ENCODE peak calls at places on chromosome 15, in six cellular contexts. One of them, this sample, is unnamed.

GRCh38 chr15:87219650-87220615 is 1036.6 kb downstream of the NTRK3 start:
- DNase-seq in K562: no peak
- DNase-seq in SK-N-SH: no peak
- DNase-seq in GM12878: no peak
- DNase-seq in HepG2: no peak
- DNase-seq in H1: no peak
- DNase-seq in this sample: no peak

GRCh38 chr15:73284073-73284472 is 84.7 kb downstream of the HCN4 start:
- DNase-seq in GM12878: no peak
- DNase-seq in SK-N-SH: peak
- DNase-seq in H1: no peak
- DNase-seq in HepG2: no peak
- DNase-seq in K562: no peak
- DNase-seq in this sample: no peak

GRCh38 chr15:74789171-74789627 is 7.3 kb downstream of the CSK start:
- DNase-seq in H1: no peak
- DNase-seq in HepG2: no peak
- DNase-seq in GM12878: no peak
- DNase-seq in SK-N-SH: no peak
- DNase-seq in K562: no peak
- DNase-seq in this sample: no peak

GRCh38 chr15:39744334-39745103 is 38.1 kb downstream of the FSIP1 start:
- DNase-seq in HepG2: no peak
- DNase-seq in K562: no peak
- DNase-seq in GM12878: no peak
- DNase-seq in SK-N-SH: no peak
- DNase-seq in H1: no peak
- DNase-seq in this sample: no peak

GRCh38 chr15:23690450-23690852 is 3.3 kb upstream of the NDN start:
- DNase-seq in H1: no peak
- DNase-seq in HepG2: peak
- DNase-seq in SK-N-SH: peak
- DNase-seq in K562: no peak
- DNase-seq in GM12878: no peak
- DNase-seq in this sample: no peak

GRCh38 chr15:39666671-39667070 is 85.8 kb downstream of the THBS1 start:
- DNase-seq in HepG2: no peak
- DNase-seq in SK-N-SH: no peak
- DNase-seq in K562: no peak
- DNase-seq in H1: no peak
- DNase-seq in GM12878: no peak
- DNase-seq in this sample: no peak

GRCh38 chr15:69462030-69462492 is 9.4 kb downstream of the RPLP1 start:
- DNase-seq in H1: no peak
- DNase-seq in K562: no peak
- DNase-seq in HepG2: no peak
- DNase-seq in GM12878: no peak
- DNase-seq in SK-N-SH: peak
- DNase-seq in this sample: no peak

GRCh38 chr15:60328852-60329443 is 68.8 kb downstream of the ANXA2 start:
- DNase-seq in H1: no peak
- DNase-seq in GM12878: no peak
- DNase-seq in K562: peak
- DNase-seq in SK-N-SH: peak
- DNase-seq in HepG2: no peak
- DNase-seq in this sample: no peak

GRCh38 chr15:27679621-27680521 is 419.2 kb downstream of the OCA2 start:
- DNase-seq in SK-N-SH: peak
- DNase-seq in GM12878: no peak
- DNase-seq in HepG2: no peak
- DNase-seq in K562: no peak
- DNase-seq in H1: no peak
- DNase-seq in this sample: no peak

GRCh38 chr15:39736646-39737550 is 45.7 kb downstream of the FSIP1 start:
- DNase-seq in HepG2: no peak
- DNase-seq in GM12878: no peak
- DNase-seq in SK-N-SH: no peak
- DNase-seq in H1: no peak
- DNase-seq in K562: no peak
- DNase-seq in this sample: no peak

DNA sequence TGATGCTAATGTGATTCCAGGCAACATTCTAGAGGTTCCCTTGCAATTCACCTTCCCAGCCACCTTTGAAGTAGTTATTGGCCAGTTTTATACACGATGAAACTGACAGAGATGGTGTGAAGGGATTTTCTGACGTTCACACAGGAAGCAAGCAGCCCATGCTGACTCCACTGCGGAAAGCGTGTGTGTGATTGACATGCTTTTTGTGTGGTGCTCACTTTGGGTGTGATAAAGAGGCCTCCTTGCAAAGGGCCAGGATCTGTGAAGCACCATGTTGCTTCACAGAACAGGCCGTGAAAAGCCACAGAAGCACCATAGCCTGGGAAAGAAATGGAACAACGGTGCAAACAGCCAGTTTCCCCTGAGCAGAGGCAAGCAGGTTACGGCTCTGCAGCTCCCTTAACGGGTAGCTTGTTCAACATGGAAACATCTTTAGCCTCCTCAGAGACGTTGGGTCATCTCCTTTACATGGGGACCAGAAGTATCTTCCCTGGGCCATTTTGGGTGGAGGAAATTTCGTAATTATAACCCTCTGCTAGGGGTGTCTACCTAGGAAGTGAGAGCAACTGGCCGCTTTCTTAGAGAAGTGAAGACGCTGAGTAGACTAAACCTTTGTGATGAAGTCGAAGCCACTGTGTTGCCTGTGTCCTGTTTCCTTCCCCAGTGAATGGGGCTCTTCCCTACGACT is 108.5 kb downstream of the APBA2 start:
- DNase-seq in K562: no peak
- DNase-seq in HepG2: no peak
- DNase-seq in GM12878: no peak
- DNase-seq in SK-N-SH: no peak
- DNase-seq in H1: no peak
- DNase-seq in this sample: no peak
- H3K4me3 ChIP-seq in K562: no peak
- H3K4me3 ChIP-seq in HepG2: no peak
- H3K4me3 ChIP-seq in GM12878: no peak
- H3K4me3 ChIP-seq in SK-N-SH: no peak
- H3K4me3 ChIP-seq in H1: no peak
- H3K4me3 ChIP-seq in this sample: no peak

DNA sequence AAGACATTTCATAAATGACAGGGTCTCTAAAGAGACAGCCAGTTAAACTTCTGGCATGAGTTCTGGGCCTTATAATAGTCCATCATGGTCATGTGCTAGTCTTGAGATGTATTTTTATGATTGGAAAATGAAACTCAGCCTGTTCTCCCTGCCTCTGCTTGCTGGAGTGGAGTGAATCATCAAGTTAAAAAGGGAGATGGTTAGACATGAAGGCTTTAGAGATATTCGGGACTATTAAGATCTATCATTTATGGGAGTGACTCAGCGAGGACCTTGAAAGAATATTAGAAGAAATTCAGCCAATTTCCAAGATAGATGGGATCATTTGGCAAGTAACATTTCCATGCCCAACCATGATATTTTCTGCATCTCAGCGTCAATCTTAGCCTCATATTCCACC is 79.8 kb downstream of the AGBL1 start:
- DNase-seq in GM12878: no peak
- DNase-seq in HepG2: no peak
- DNase-seq in K562: no peak
- DNase-seq in SK-N-SH: no peak
- DNase-seq in H1: no peak
- DNase-seq in this sample: no peak
- TF ChIP-seq GABPA in GM12878: no peak
- TF ChIP-seq GABPA in HepG2: no peak
- TF ChIP-seq GABPA in K562: no peak
- TF ChIP-seq GABPA in SK-N-SH: no peak
- TF ChIP-seq GABPA in H1: no peak
- TF ChIP-seq GABPA in this sample: no peak

GRCh38 chr15:76972420-76973361 is 22.2 kb upstream of the PSTPIP1 start:
- DNase-seq in GM12878: no peak
- DNase-seq in H1: no peak
- DNase-seq in K562: no peak
- DNase-seq in SK-N-SH: no peak
- DNase-seq in HepG2: no peak
- DNase-seq in this sample: no peak
- H3K4me3 ChIP-seq in GM12878: no peak
- H3K4me3 ChIP-seq in H1: no peak
- H3K4me3 ChIP-seq in K562: no peak
- H3K4me3 ChIP-seq in SK-N-SH: peak
- H3K4me3 ChIP-seq in HepG2: no peak
- H3K4me3 ChIP-seq in this sample: no peak

GRCh38 chr15:66655997-66656396 is 46.0 kb upstream of the SMAD6 start:
- DNase-seq in H1: no peak
- DNase-seq in HepG2: no peak
- DNase-seq in SK-N-SH: no peak
- DNase-seq in GM12878: no peak
- DNase-seq in K562: no peak
- DNase-seq in this sample: no peak

GRCh38 chr15:66655511-66655910 is 46.5 kb upstream of the SMAD6 start:
- DNase-seq in GM12878: no peak
- DNase-seq in SK-N-SH: no peak
- DNase-seq in HepG2: no peak
- DNase-seq in K562: no peak
- DNase-seq in H1: no peak
- DNase-seq in this sample: no peak

GRCh38 chr15:66658057-66658456 is 44.0 kb upstream of the SMAD6 start:
- DNase-seq in GM12878: no peak
- DNase-seq in K562: no peak
- DNase-seq in SK-N-SH: no peak
- DNase-seq in HepG2: no peak
- DNase-seq in H1: no peak
- DNase-seq in this sample: no peak

GRCh38 chr15:66658855-66659254 is 43.2 kb upstream of the SMAD6 start:
- DNase-seq in K562: no peak
- DNase-seq in GM12878: no peak
- DNase-seq in SK-N-SH: no peak
- DNase-seq in HepG2: no peak
- DNase-seq in H1: no peak
- DNase-seq in this sample: no peak

GRCh38 chr15:66657062-66658020 is 44.7 kb upstream of the SMAD6 start:
- DNase-seq in H1: no peak
- DNase-seq in K562: no peak
- DNase-seq in SK-N-SH: peak
- DNase-seq in HepG2: no peak
- DNase-seq in GM12878: no peak
- DNase-seq in this sample: no peak
- TF ChIP-seq GABPA in H1: no peak
- TF ChIP-seq GABPA in K562: no peak
- TF ChIP-seq GABPA in SK-N-SH: no peak
- TF ChIP-seq GABPA in HepG2: no peak
- TF ChIP-seq GABPA in GM12878: no peak
- TF ChIP-seq GABPA in this sample: no peak